ENCODE peak calls at places on chromosome 6, in four cellular contexts. One of them, this sample, is unnamed.

GRCh38 chr6:7150381-7151064 is 42.8 kb downstream of the RREB1 start:
- DNase-seq in WTC11: peak
- DNase-seq in K562: peak
- DNase-seq in GM12878: no peak
- DNase-seq in this sample: no peak

GRCh38 chr6:78962458-78962857 is 95.1 kb downstream of the IRAK1BP1 start:
- DNase-seq in GM12878: no peak
- DNase-seq in WTC11: no peak
- DNase-seq in K562: no peak
- DNase-seq in this sample: no peak

GRCh38 chr6:11263185-11263817 is 30.8 kb upstream of the NEDD9 start:
- DNase-seq in WTC11: no peak
- DNase-seq in K562: no peak
- DNase-seq in GM12878: no peak
- DNase-seq in this sample: peak

GRCh38 chr6:26118999-26119398 is 31.8 kb downstream of the HFE start:
- DNase-seq in WTC11: no peak
- DNase-seq in GM12878: no peak
- DNase-seq in K562: no peak
- DNase-seq in this sample: peak

GRCh38 chr6:35343092-35343834 is 905 bp downstream of the PPARD start:
- DNase-seq in K562: no peak
- DNase-seq in WTC11: no peak
- DNase-seq in GM12878: no peak
- DNase-seq in this sample: no peak

GRCh38 chr6:16540804-16541752 is 220.2 kb downstream of the ATXN1 start:
- DNase-seq in WTC11: no peak
- DNase-seq in K562: no peak
- DNase-seq in GM12878: no peak
- DNase-seq in this sample: no peak

GRCh38 chr6:156102129-156102528 is 646.5 kb upstream of the NOX3 start:
- DNase-seq in WTC11: peak
- DNase-seq in GM12878: no peak
- DNase-seq in K562: no peak
- DNase-seq in this sample: no peak

GRCh38 chr6:3293271-3294155 is 34.8 kb downstream of the PSMG4 start:
- DNase-seq in K562: peak
- DNase-seq in GM12878: no peak
- DNase-seq in WTC11: peak
- DNase-seq in this sample: no peak

GRCh38 chr6:15248451-15249370 is 2.8 kb downstream of the JARID2 start:
- DNase-seq in WTC11: peak
- DNase-seq in K562: peak
- DNase-seq in GM12878: peak
- DNase-seq in this sample: peak

GRCh38 chr6:109791301-109791700 is 100.2 kb downstream of the FIG4 start:
- DNase-seq in GM12878: no peak
- DNase-seq in K562: no peak
- DNase-seq in WTC11: peak
- DNase-seq in this sample: no peak

GRCh38 chr6:136696238-136696637 is 96.0 kb downstream of the MAP3K5 start:
- DNase-seq in K562: no peak
- DNase-seq in GM12878: no peak
- DNase-seq in WTC11: no peak
- DNase-seq in this sample: no peak

GRCh38 chr6:142758257-142759025 is 186.5 kb downstream of the HIVEP2 start:
- DNase-seq in K562: no peak
- DNase-seq in WTC11: no peak
- DNase-seq in GM12878: no peak
- DNase-seq in this sample: no peak

GRCh38 chr6:113495521-113495920 is 361.6 kb upstream of the MARCKS start:
- DNase-seq in GM12878: no peak
- DNase-seq in WTC11: no peak
- DNase-seq in K562: no peak
- DNase-seq in this sample: no peak

GRCh38 chr6:167751579-167752115 is 75.1 kb upstream of the AFDN start:
- DNase-seq in K562: no peak
- DNase-seq in WTC11: no peak
- DNase-seq in GM12878: no peak
- DNase-seq in this sample: no peak

GRCh38 chr6:21164768-21165326 is 428.7 kb upstream of the SOX4 start:
- DNase-seq in GM12878: no peak
- DNase-seq in K562: no peak
- DNase-seq in WTC11: no peak
- DNase-seq in this sample: no peak

GRCh38 chr6:108902389-108902792 is 54.2 kb downstream of the ARMC2 start:
- DNase-seq in WTC11: no peak
- DNase-seq in GM12878: no peak
- DNase-seq in K562: no peak
- DNase-seq in this sample: no peak

GRCh38 chr6:129239825-129240491 is 357.0 kb downstream of the LAMA2 start:
- DNase-seq in WTC11: no peak
- DNase-seq in GM12878: no peak
- DNase-seq in K562: no peak
- DNase-seq in this sample: no peak

GRCh38 chr6:87670707-87671106 is 31.3 kb downstream of the AKIRIN2 start:
- DNase-seq in WTC11: no peak
- DNase-seq in GM12878: no peak
- DNase-seq in K562: no peak
- DNase-seq in this sample: no peak

GRCh38 chr6:7523922-7524321 is 17.5 kb upstream of the DSP start:
- DNase-seq in GM12878: no peak
- DNase-seq in K562: no peak
- DNase-seq in WTC11: no peak
- DNase-seq in this sample: no peak

GRCh38 chr6:154548130-154548830 is 37.8 kb upstream of the CNKSR3 start:
- DNase-seq in K562: no peak
- DNase-seq in GM12878: no peak
- DNase-seq in WTC11: no peak
- DNase-seq in this sample: no peak

GRCh38 chr6:158910484-158911075 is 89.4 kb downstream of the RSPH3 start:
- DNase-seq in K562: no peak
- DNase-seq in WTC11: peak
- DNase-seq in GM12878: peak
- DNase-seq in this sample: no peak

GRCh38 chr6:90080876-90081464 is 186.7 kb downstream of the GJA10 start:
- DNase-seq in K562: no peak
- DNase-seq in GM12878: peak
- DNase-seq in WTC11: no peak
- DNase-seq in this sample: no peak

GRCh38 chr6:159819098-159819497 is 19.0 kb downstream of the PNLDC1 start:
- DNase-seq in WTC11: no peak
- DNase-seq in K562: peak
- DNase-seq in GM12878: no peak
- DNase-seq in this sample: no peak

GRCh38 chr6:2635911-2636310 is 114.8 kb downstream of the MYLK4 start:
- DNase-seq in WTC11: no peak
- DNase-seq in K562: no peak
- DNase-seq in GM12878: no peak
- DNase-seq in this sample: no peak

GRCh38 chr6:54112171-54112650 is 968 bp downstream of the MLIP start:
- DNase-seq in K562: no peak
- DNase-seq in GM12878: no peak
- DNase-seq in WTC11: no peak
- DNase-seq in this sample: no peak

GRCh38 chr6:11357285-11357684 is 124.8 kb upstream of the NEDD9 start:
- DNase-seq in WTC11: no peak
- DNase-seq in K562: no peak
- DNase-seq in GM12878: no peak
- DNase-seq in this sample: no peak

GRCh38 chr6:137999815-138000214 is 107.4 kb downstream of the PERP start:
- DNase-seq in K562: no peak
- DNase-seq in GM12878: no peak
- DNase-seq in WTC11: no peak
- DNase-seq in this sample: no peak

GRCh38 chr6:170437719-170438401 is 115.2 kb downstream of the PSMB1 start:
- DNase-seq in WTC11: no peak
- DNase-seq in K562: no peak
- DNase-seq in GM12878: no peak
- DNase-seq in this sample: no peak

GRCh38 chr6:21171801-21172200 is 421.8 kb upstream of the SOX4 start:
- DNase-seq in WTC11: no peak
- DNase-seq in GM12878: no peak
- DNase-seq in K562: no peak
- DNase-seq in this sample: no peak

GRCh38 chr6:74087898-74088297 is 391.9 kb downstream of the CD109 start:
- DNase-seq in GM12878: no peak
- DNase-seq in K562: no peak
- DNase-seq in WTC11: no peak
- DNase-seq in this sample: no peak

GRCh38 chr6:6811151-6812002 is 222.9 kb downstream of the LY86 start:
- DNase-seq in GM12878: no peak
- DNase-seq in K562: no peak
- DNase-seq in WTC11: peak
- DNase-seq in this sample: peak

GRCh38 chr6:148869589-148869988 is 122.8 kb downstream of the UST start:
- DNase-seq in K562: no peak
- DNase-seq in WTC11: no peak
- DNase-seq in GM12878: no peak
- DNase-seq in this sample: no peak

GRCh38 chr6:23213651-23214050 is 644.3 kb downstream of the HDGFL1 start:
- DNase-seq in WTC11: no peak
- DNase-seq in K562: no peak
- DNase-seq in GM12878: no peak
- DNase-seq in this sample: no peak

GRCh38 chr6:170369439-170369838 is 62.9 kb downstream of the FAM120B start:
- DNase-seq in WTC11: no peak
- DNase-seq in GM12878: no peak
- DNase-seq in K562: no peak
- DNase-seq in this sample: peak

GRCh38 chr6:170403451-170403850 is 96.9 kb downstream of the FAM120B start:
- DNase-seq in K562: no peak
- DNase-seq in GM12878: no peak
- DNase-seq in WTC11: peak
- DNase-seq in this sample: no peak

GRCh38 chr6:49142422-49143151 is 320.5 kb downstream of the MMUT start:
- DNase-seq in WTC11: no peak
- DNase-seq in GM12878: no peak
- DNase-seq in K562: no peak
- DNase-seq in this sample: no peak

GRCh38 chr6:106055442-106055975 is 30.6 kb upstream of the PRDM1 start:
- DNase-seq in WTC11: no peak
- DNase-seq in GM12878: no peak
- DNase-seq in K562: no peak
- DNase-seq in this sample: no peak

GRCh38 chr6:168860341-168860740 is 393.3 kb downstream of the THBS2 start:
- DNase-seq in K562: no peak
- DNase-seq in GM12878: no peak
- DNase-seq in WTC11: no peak
- DNase-seq in this sample: no peak
- TF ChIP-seq ETV6 in K562: no peak
- TF ChIP-seq ETV6 in GM12878: no peak
- TF ChIP-seq ETV6 in WTC11: no peak
- TF ChIP-seq ETV6 in this sample: no peak

GRCh38 chr6:32703347-32703746 is 36.9 kb upstream of the HLA-DQB1 start:
- DNase-seq in GM12878: no peak
- DNase-seq in K562: no peak
- DNase-seq in WTC11: no peak
- DNase-seq in this sample: no peak

DNA sequence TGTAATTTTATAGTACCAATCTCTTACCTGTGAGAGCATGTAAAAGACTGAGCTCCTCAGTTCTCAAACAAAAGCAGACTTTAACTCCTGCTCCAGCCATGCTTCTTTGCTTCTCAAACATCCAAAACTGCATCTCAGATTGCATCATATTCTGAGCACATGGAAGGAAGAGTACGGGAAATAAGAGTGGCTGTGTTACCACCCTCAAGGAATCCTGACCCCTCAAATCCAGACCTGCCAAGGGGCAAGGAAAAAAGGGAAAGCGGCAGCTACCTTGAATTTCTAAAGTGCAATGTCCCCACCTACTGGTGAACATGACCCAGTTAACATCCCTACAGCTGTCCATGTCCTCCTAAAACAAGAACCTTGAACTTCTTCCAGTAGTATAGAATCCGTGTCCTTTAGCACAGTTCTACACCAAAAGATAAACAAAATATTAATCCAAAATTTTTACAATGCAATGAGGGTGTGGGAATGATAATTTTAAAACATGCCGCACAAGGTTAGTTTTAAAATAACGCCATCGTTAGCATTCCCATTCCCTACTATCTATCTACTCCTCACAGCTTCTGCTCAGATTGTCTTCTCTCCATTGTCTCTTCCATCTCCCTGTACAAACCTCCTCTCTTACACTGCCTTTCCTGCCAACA is 34.1 kb upstream of the HLA-DQB1 start:
- DNase-seq in GM12878: no peak
- DNase-seq in K562: peak
- DNase-seq in WTC11: peak
- DNase-seq in this sample: peak
- TF ChIP-seq ETV6 in GM12878: no peak
- TF ChIP-seq ETV6 in K562: no peak
- TF ChIP-seq ETV6 in WTC11: no peak
- TF ChIP-seq ETV6 in this sample: no peak

GRCh38 chr6:144585217-144585814 is 300.2 kb downstream of the UTRN start:
- DNase-seq in WTC11: no peak
- DNase-seq in K562: peak
- DNase-seq in GM12878: no peak
- DNase-seq in this sample: peak
- TF ChIP-seq ETV6 in WTC11: no peak
- TF ChIP-seq ETV6 in K562: no peak
- TF ChIP-seq ETV6 in GM12878: no peak
- TF ChIP-seq ETV6 in this sample: no peak

GRCh38 chr6:116387374-116387773 is 16.6 kb downstream of the DSE start:
- DNase-seq in GM12878: no peak
- DNase-seq in WTC11: no peak
- DNase-seq in K562: no peak
- DNase-seq in this sample: no peak

GRCh38 chr6:116386581-116387299 is 16.0 kb downstream of the DSE start:
- DNase-seq in GM12878: no peak
- DNase-seq in WTC11: no peak
- DNase-seq in K562: no peak
- DNase-seq in this sample: no peak

GRCh38 chr6:116385911-116386310 is 15.2 kb downstream of the DSE start:
- DNase-seq in GM12878: no peak
- DNase-seq in WTC11: no peak
- DNase-seq in K562: no peak
- DNase-seq in this sample: no peak

GRCh38 chr6:116384727-116385461 is 14.1 kb downstream of the DSE start:
- DNase-seq in K562: no peak
- DNase-seq in WTC11: no peak
- DNase-seq in GM12878: no peak
- DNase-seq in this sample: no peak

GRCh38 chr6:116385462-116385807 is 14.7 kb downstream of the DSE start:
- DNase-seq in K562: no peak
- DNase-seq in GM12878: no peak
- DNase-seq in WTC11: no peak
- DNase-seq in this sample: no peak
- TF ChIP-seq ETV6 in K562: no peak
- TF ChIP-seq ETV6 in GM12878: no peak
- TF ChIP-seq ETV6 in WTC11: no peak
- TF ChIP-seq ETV6 in this sample: no peak

GRCh38 chr6:153231048-153231635 is 100.1 kb upstream of the RGS17 start:
- DNase-seq in WTC11: peak
- DNase-seq in GM12878: no peak
- DNase-seq in K562: peak
- DNase-seq in this sample: peak
- TF ChIP-seq ETV6 in WTC11: no peak
- TF ChIP-seq ETV6 in GM12878: no peak
- TF ChIP-seq ETV6 in K562: no peak
- TF ChIP-seq ETV6 in this sample: no peak